ENCODE peak calls at places on chromosomes 13 and 19, in four cellular contexts. L, I, S and M are unnamed samples.

GRCh38 chr19:42066075-42066754 is 3.8 kb downstream of the GRIK5 start:
- DNase-seq in L (no peak), S (no peak), I (peak; percentile 29), M (no peak)

GRCh38 chr19:15177269-15178116 is 23.3 kb downstream of the NOTCH3 start:
- DNase-seq in S (peak; percentile 4), L (peak; percentile 54), I (peak; percentile 72), M (peak; percentile 83)

GRCh38 chr13:47628666-47629065 is 372.4 kb downstream of the SUCLA2 start:
- DNase-seq in L (no peak), I (no peak), S (no peak), M (no peak)

GRCh38 chr19:52191951-52192350 is 2.1 kb downstream of the PPP2R1A start:
- DNase-seq in L (no peak), S (no peak), I (no peak), M (no peak)

GRCh38 chr13:78022164-78022877 is 103.7 kb upstream of the EDNRB start:
- DNase-seq in I (no peak), L (no peak), S (peak; percentile 90), M (no peak)

GRCh38 chr13:113053801-113054604 is 51.6 kb upstream of the F7 start:
- DNase-seq in L (no peak), I (no peak), S (no peak), M (no peak)

GRCh38 chr13:45807520-45808099 is 43.9 kb downstream of the SIAH3 start:
- DNase-seq in L (peak; percentile 60), I (no peak), S (peak; percentile 8), M (peak; percentile 47)

GRCh38 chr19:3198901-3199700 is 13.4 kb downstream of the NCLN start:
- DNase-seq in S (no peak), I (no peak), L (no peak), M (no peak)

GRCh38 chr13:93169980-93170379 is 56.6 kb upstream of the GPC6 start:
- DNase-seq in S (no peak), L (peak; percentile 18), I (no peak), M (no peak)

GRCh38 chr19:38596057-38596981 is 21.4 kb downstream of the MAP4K1 start:
- DNase-seq in L (peak; percentile 20), S (no peak), I (peak; percentile 87), M (peak; percentile 76)

GRCh38 chr19:39166571-39167391 is 30.0 kb upstream of the NCCRP1 start:
- DNase-seq in L (peak; percentile 49), I (no peak), S (no peak), M (no peak)

GRCh38 chr19:1465191-1466016 is 13.6 kb downstream of the C19orf25 start:
- DNase-seq in S (no peak), I (no peak), L (no peak), M (no peak)

GRCh38 chr13:113621046-113621445 is 36.5 kb downstream of the TFDP1 start:
- DNase-seq in I (no peak), S (no peak), L (no peak), M (no peak)

GRCh38 chr19:28519950-28520861 is 692.7 kb downstream of the UQCRFS1 start:
- DNase-seq in L (no peak), I (no peak), S (no peak), M (no peak)

GRCh38 chr19:1066251-1066747 is 668 bp upstream of the ARHGAP45 start:
- DNase-seq in L (peak; percentile 61), I (no peak), S (no peak), M (no peak)

GRCh38 chr19:35232912-35233311 is 4.4 kb upstream of the FAM187B start:
- DNase-seq in L (peak; percentile 21), I (no peak), S (no peak), M (no peak)

GRCh38 chr19:32890841-32891240 is 21.3 kb upstream of the SLC7A9 start:
- DNase-seq in I (no peak), S (no peak), L (no peak), M (no peak)

GRCh38 chr19:31214086-31214485 is 135.2 kb downstream of the TSHZ3 start:
- DNase-seq in S (no peak), I (no peak), L (no peak), M (no peak)

GRCh38 chr19:15448778-15449619 is 757 bp downstream of the WIZ start:
- DNase-seq in L (no peak), S (no peak), I (no peak), M (no peak)

GRCh38 chr13:67278230-67278629 is 48.1 kb upstream of the PCDH9 start:
- DNase-seq in L (no peak), I (no peak), S (no peak), M (no peak)

GRCh38 chr13:51681037-51681678 is 96.9 kb downstream of the WDFY2 start:
- DNase-seq in L (no peak), I (no peak), S (no peak), M (no peak)

GRCh38 chr19:18464646-18465045 is 26.7 kb upstream of the ISYNA1 start:
- DNase-seq in S (no peak), I (no peak), L (peak; percentile 80), M (no peak)

GRCh38 chr13:111011899-111012298 is 97.0 kb upstream of the ANKRD10 start:
- DNase-seq in I (no peak), S (no peak), L (no peak), M (no peak)

GRCh38 chr19:42420055-42420544 is 7.1 kb downstream of the LIPE start:
- DNase-seq in I (no peak), L (peak; percentile 80), S (no peak), M (no peak)

GRCh38 chr13:109610517-109610916 is 175.9 kb downstream of the IRS2 start:
- DNase-seq in I (peak; percentile 9), S (no peak), L (no peak), M (no peak)

GRCh38 chr13:48489666-48490065 is 43.2 kb downstream of the RCBTB2 start:
- DNase-seq in I (no peak), L (no peak), S (no peak), M (no peak)

GRCh38 chr19:16106121-16106520 is 5.6 kb upstream of the RAB8A start:
- DNase-seq in S (no peak), I (no peak), L (no peak), M (no peak)

GRCh38 chr19:50646074-50646807 is 3.0 kb upstream of the C19orf81 start:
- DNase-seq in L (no peak), S (no peak), I (no peak), M (no peak)

GRCh38 chr19:35959968-35960320 is 23.8 kb downstream of the LRFN3 start:
- DNase-seq in L (no peak), I (no peak), S (no peak), M (no peak)

GRCh38 chr19:17648097-17648660 is 40.0 kb downstream of the UNC13A start:
- DNase-seq in L (no peak), S (no peak), I (no peak), M (no peak)

GRCh38 chr13:36259361-36260137 is 38.1 kb downstream of the CCDC169 start:
- DNase-seq in I (no peak), S (no peak), L (no peak), M (no peak)

GRCh38 chr19:17475541-17476115 is 5.3 kb downstream of the SLC27A1 start:
- DNase-seq in L (peak; percentile 93), S (no peak), I (no peak), M (no peak)

GRCh38 chr13:110653271-110653670 is 37.9 kb downstream of the NAXD start:
- DNase-seq in S (no peak), L (no peak), I (no peak), M (no peak)

DNA sequence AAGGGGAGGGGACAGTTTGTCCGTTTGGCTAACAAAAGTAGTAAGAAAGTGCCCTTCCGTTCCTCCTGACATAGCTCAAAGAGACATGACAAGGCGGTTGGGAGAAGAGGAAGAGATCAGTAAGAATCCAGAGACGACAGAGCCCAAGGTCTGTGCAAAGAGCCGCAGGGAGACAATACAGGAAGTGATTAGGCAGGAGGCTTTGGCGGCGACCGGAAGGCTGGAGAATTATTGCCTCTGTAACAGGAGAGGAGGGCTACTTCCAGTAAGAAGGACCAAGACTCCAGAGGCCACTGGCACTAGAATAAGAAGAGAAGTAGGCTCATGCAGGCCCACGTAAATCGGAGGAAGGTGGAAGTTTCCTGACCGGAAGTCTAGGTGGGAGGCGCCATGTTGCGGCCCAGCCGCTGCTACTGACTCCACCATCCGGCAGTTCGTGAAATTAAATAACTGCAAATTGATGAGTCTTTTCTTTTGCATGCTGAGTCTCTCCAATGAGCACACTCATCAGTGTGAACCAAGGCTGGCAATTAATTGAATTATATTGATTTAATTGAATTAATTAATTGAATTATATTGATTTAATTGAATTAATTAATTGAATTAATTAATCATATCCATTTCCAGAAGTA is 9.9 kb downstream of the RFX2 start:
- DNase-seq in S (no peak), I (no peak), L (no peak), M (no peak)
- H3K4me3 ChIP-seq in S (peak overlapping the region; percentile 26), I (no peak overlapping the region), L (no peak overlapping the region), M (no peak overlapping the region)

GRCh38 chr13:76516013-76516412 is 370.2 kb downstream of the KCTD12 start:
- DNase-seq in I (no peak), S (no peak), L (no peak), M (no peak)

GRCh38 chr13:76512676-76513277 is 373.4 kb downstream of the KCTD12 start:
- DNase-seq in I (no peak), S (no peak), L (no peak), M (no peak)
- TF ChIP-seq SUZ12 in I (no peak), S (no peak), L (no peak), M (no peak)

DNA sequence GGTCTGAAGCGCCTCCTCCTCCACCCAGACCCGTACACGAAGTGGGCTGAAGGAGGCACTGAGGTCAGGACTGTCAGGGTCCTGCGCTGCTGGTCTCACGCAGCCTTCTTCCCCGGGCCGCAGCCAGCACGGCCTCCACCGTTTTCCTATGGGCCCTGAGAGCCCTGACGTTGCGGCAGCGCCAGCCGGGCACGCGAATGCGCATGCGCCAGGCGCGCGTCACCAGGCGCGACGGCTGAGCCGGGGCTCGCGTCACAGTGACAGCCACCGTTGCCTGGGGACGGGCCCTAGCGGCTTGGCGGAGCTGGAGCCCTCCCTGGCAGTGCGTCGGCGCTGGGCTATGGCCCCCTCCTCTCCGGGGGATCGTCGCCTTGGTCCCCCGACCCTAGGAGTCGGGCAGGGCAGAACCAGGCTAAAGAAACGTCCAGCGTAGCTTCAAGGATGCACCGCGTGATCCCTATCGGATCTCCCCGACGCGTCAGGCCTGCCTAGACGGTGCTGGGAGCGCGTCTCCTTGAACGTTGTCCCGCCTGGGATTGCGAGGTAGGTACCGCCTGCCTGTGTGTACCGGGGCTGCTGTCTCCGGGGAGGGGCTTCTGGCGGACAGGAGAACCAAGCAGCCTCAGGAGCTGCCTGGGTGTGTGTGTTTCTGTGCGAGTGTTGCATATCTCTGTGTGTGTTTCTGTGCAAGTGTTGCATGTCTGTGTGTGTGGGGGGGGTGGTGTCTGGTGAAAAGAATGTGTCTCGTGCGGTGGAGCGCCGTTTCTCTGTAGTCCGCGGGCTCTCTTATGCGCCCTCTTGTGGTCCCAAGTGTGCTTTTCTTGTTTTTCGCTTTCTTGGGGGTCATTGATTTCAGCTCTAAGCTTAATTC is 43.2 kb downstream of the ZNF571 start:
- DNase-seq in I (no peak), S (no peak), L (no peak), M (peak; percentile 75)
- H3K9me3 ChIP-seq in I (peaks cover 42% of the 10 kb centered on the region), S (peaks cover 22% of the 10 kb centered on the region), L (peaks cover 90% of the 10 kb centered on the region), M (peaks cover 83% of the 10 kb centered on the region)

GRCh38 chr19:54388001-54388802 is 23.5 kb upstream of the LAIR1 start:
- DNase-seq in L (no peak), I (no peak), S (no peak), M (no peak)
- H3K4me3 ChIP-seq in L (peak overlapping the region; percentile 40), I (no peak overlapping the region), S (peak overlapping the region; percentile 53), M (no peak overlapping the region)